ENCODE peak calls at places on chromosomes 6 and 20, in four cellular contexts. S, K, E and Q are unnamed samples.

GRCh38 chr6:113654396-113654795 is 202.7 kb upstream of the MARCKS start:
- DNase-seq in S (no peak), K (no peak), E (no peak), Q (peak; percentile 30)

GRCh38 chr6:129536271-129536670 is 173.7 kb downstream of the ARHGAP18 start:
- DNase-seq in S (no peak), K (no peak), E (no peak), Q (no peak)

GRCh38 chr20:23143098-23143497 is 57.0 kb upstream of the CD93 start:
- DNase-seq in S (no peak), K (peak; percentile 31), E (no peak), Q (peak; percentile 85)

GRCh38 chr6:680666-681374 is 12.1 kb downstream of the EXOC2 start:
- DNase-seq in S (no peak), K (no peak), E (no peak), Q (no peak)

GRCh38 chr6:90296346-90297123 is at the start of gene BACH2:
- DNase-seq in S (peak; percentile 91), K (peak; percentile 94), E (peak; percentile 70), Q (peak; percentile 92)

GRCh38 chr6:54935739-54936138 is 89.2 kb downstream of the FAM83B start:
- DNase-seq in S (no peak), K (peak; percentile 80), E (no peak), Q (peak; percentile 87)

GRCh38 chr20:5630071-5630470 is 120.1 kb upstream of the SHLD1 start:
- DNase-seq in S (no peak), K (no peak), E (no peak), Q (no peak)

GRCh38 chr6:39452306-39452705 is 129.8 kb upstream of the KCNK16 start:
- DNase-seq in S (no peak), K (no peak), E (no peak), Q (peak; percentile 3)

GRCh38 chr20:21105429-21106170 is 558 bp downstream of the LINC00237 start:
- DNase-seq in S (peak; percentile 52), K (no peak), E (no peak), Q (no peak)

GRCh38 chr20:34084227-34084923 is 27.7 kb downstream of the EIF2S2 start:
- DNase-seq in S (no peak), K (no peak), E (no peak), Q (no peak)

GRCh38 chr6:46407246-46407645 is 84.0 kb downstream of the RCAN2 start:
- DNase-seq in S (no peak), K (no peak), E (no peak), Q (no peak)

GRCh38 chr20:6768228-6769185 is 1.0 kb downstream of the BMP2 start:
- DNase-seq in S (peak; percentile 43), K (peak; percentile 57), E (no peak), Q (peak; percentile 4)

DNA sequence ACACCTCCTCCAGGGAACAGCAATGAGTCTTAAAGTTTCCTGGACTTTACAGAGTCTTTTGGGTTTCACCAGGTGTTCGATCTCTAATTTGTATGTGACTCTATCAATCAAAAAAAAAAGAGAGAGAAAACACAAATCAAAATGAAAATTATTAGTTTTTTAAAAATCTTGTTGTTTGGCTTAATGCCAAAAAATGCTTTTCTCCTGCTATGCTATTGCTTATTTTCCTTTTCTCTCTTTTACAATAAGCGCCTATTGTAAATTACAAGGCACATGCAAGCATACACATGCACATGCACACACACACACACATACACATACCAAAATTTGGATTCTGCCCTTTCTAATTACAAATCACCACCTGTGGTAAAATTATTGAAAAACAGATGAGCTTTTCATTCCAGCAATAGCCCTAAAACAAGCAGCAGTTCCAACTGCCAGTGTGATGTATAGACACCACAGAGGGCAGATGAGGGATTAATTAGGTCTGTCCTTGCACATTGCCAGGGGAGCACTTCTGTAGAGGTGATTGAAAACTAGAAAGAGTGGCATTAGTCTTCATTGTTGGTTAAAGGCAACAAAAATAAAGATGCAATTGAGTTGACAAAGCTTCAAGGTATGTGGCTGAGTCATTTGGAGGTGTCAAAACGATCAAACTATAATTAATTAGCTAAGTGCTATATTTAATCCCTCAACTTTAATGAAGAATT is 631.7 kb downstream of the TFAP2B start:
- DNase-seq in S (no peak), K (no peak), E (no peak), Q (no peak)
- H4K5ac ChIP-seq in S (no peak overlapping the region), K (no peak overlapping the region), E (no peak overlapping the region), Q (no peak overlapping the region)

DNA sequence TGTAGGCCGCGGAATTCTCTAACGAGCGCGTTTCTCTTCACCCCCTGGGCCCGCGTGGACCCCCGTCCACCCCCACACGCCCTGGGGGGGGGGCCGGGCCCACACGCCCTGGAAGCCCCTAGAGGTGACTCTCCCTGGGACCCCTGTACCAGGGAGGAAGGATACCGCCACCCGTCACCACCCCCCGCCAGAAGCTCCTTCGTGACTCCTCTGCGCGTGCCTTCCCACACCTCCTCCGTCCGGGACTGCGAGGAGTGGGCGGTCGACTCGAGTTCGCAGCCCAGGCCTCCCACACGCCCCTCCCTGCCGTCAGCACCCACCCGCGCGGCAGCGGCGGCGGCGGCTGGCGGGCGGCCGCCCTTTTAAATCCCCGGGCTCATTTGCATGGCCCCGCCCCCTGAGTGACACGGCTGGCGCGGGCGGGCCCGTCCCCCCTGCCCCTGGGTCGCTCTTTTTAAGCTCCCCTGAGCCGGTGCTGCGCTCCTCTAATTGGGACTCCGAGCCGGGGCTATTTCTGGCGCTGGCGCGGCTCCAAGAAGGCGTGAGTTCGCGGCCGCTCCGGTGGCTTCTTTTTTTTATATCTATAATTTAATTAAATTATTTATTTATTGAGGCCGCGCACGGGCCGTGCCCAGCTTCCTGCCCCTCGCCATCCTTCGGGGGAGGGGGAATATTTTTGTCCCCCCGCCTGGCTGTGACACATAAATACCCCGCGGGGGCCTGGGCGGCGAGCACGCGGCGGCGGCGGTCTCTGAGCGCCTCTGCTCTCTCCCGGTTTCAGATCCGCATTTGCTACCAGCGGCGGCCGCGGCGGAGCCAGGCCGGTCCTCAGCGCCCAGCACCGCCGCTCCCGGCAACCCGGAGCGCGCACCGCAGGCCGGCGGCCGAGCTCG is at the start of gene HMGA1:
- DNase-seq in S (peak; percentile 83), K (peak; percentile 96), E (no peak), Q (peak; percentile 86)
- H3K4ac ChIP-seq in S (peak within 1 kb of the TSS; percentile 26), K (peak within 1 kb of the TSS; percentile 99), E (peak within 1 kb of the TSS; percentile 61), Q (peak within 1 kb of the TSS; percentile 85)

DNA sequence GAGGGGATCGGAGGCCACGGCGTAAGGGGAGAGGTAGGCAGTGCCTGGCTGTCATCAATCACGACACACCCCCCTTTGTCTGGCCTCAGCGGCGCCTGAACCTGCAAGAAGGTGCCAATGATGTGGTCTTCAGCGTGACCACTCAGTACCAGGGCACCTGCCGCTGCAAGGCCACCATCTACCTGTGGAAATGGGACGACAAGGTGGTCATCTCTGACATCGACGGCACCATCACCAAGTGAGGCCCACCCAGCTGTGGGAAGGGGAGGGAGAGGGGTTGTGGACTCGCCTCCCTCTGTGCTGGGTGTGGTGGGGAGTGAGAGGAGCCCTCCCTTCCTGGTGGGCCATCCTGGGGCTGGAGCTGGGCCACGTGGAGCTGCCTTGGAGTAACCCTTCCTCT is 9.7 kb downstream of the EMILIN3 start:
- DNase-seq in S (no peak), K (no peak), E (no peak), Q (no peak)
- H4K5ac ChIP-seq in S (no peak overlapping the region), K (no peak overlapping the region), E (no peak overlapping the region), Q (no peak overlapping the region)

GRCh38 chr6:26202811-26203583 is 115.8 kb downstream of the HFE start:
- DNase-seq in S (no peak), K (no peak), E (no peak), Q (no peak)

GRCh38 chr6:26205625-26206574 is 118.7 kb downstream of the HFE start:
- DNase-seq in S (no peak), K (peak; percentile 89), E (no peak), Q (peak; percentile 91)

GRCh38 chr6:26202201-26202611 is 115.0 kb downstream of the HFE start:
- DNase-seq in S (no peak), K (no peak), E (no peak), Q (no peak)

GRCh38 chr6:26205161-26205624 is 118.0 kb downstream of the HFE start:
- DNase-seq in S (peak; percentile 67), K (peak; percentile 92), E (no peak), Q (peak; percentile 91)

DNA sequence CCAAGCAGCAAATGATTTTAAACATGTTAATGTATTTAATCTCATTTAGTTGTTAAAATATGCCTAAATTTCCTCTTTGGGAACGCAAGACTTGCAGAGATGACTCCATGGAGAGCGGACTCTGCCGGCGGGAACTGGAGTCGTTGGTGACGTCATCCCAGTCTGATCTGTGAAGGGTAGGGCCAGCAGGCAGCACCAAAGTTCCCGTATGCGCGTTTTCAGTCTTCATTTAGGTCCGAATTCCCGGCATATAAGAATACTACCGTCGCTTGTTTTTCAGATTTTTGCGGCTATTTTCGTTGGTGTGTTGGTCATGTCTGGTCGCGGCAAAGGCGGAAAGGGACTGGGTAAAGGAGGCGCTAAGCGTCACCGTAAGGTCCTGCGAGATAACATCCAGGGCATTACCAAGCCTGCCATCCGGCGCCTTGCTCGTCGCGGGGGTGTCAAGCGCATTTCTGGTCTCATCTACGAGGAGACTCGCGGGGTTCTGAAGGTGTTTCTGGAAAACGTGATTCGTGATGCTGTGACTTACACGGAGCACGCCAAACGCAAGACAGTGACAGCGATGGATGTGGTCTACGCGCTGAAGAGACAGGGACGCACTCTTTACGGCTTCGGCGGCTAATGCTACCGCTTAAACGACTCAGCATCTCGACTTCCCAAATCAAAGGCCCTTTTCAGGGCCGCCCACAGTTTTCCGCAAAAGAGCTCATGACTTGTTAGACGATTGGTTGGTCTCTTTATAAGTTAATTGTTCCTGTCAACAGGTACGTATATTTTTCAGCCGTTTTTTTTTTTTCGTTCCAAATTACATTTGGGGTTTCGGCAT is 117.3 kb downstream of the HFE start:
- DNase-seq in S (peak; percentile 97), K (peak; percentile 99), E (peak; percentile 97), Q (peak; percentile 99)
- H3K4ac ChIP-seq in S (no peak overlapping the region), K (peak overlapping the region; percentile 91), E (peak overlapping the region; percentile 74), Q (peak overlapping the region; percentile 83)

GRCh38 chr20:17966432-17967312 is 1.9 kb downstream of the SNX5 start:
- DNase-seq in S (no peak), K (peak; percentile 45), E (no peak), Q (peak; percentile 42)
- H4K5ac ChIP-seq in S (no peak overlapping the region), K (no peak overlapping the region), E (peak overlapping the region; percentile 37), Q (peak overlapping the region; percentile 33)

DNA sequence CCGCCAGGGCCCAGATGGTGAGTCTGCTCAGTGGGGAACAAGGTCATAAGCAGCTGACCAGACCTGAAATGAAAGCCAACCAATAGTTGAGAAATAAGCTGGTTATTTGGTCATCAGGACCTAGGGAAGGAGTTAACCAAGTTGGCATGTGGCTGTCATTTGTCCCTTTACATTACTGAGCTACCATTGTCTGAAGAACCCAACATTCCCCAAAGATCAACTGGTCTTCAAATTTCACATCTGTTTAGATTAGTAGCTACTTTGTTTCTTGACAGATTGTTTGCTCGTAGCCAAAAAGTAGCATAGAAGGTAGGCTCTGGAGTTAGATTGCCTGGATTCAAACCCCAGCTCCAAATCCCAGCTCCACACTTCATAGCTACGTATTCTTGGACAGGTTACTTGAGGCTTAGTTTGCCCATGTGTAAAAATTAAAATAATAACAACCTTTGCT is 1.0 kb downstream of the NFKBIL1 start:
- DNase-seq in S (no peak), K (no peak), E (no peak), Q (no peak)
- H3K4ac ChIP-seq in S (peak overlapping the region; percentile 88), K (peak overlapping the region; percentile 4), E (no peak overlapping the region), Q (peak overlapping the region; percentile 87)

GRCh38 chr6:134077301-134077700 is 24.9 kb upstream of the SLC2A12 start:
- DNase-seq in S (no peak), K (no peak), E (no peak), Q (peak; percentile 78)
- H4K5ac ChIP-seq in S (no peak overlapping the region), K (no peak overlapping the region), E (no peak overlapping the region), Q (no peak overlapping the region)